ENCODE peak calls at places on chromosomes 1 and 21, in eight cellular contexts. One of them, this sample, is unnamed.
A peak's percentile ranks its signal among the peaks of the same experiment; 100 is the strongest.

GRCh38 chr1:63475761-63476160 is 47.3 kb downstream of the ITGB3BP start:
- DNase-seq in occipital lobe: no peak
- DNase-seq in NCI-H446: no peak
- DNase-seq in dorsolateral prefrontal cortex: no peak
- DNase-seq in GM13977: no peak
- DNase-seq in Kasumi-1: no peak
- DNase-seq in AG09309: no peak
- DNase-seq in lung: no peak
- DNase-seq in this sample: peak; percentile 10

GRCh38 chr1:229254910-229255541 is 15.9 kb upstream of the RAB4A start:
- DNase-seq in dorsolateral prefrontal cortex: peak; percentile 32
- DNase-seq in Kasumi-1: no peak
- DNase-seq in lung: no peak
- DNase-seq in NCI-H446: peak; percentile 57
- DNase-seq in GM13977: no peak
- DNase-seq in AG09309: no peak
- DNase-seq in occipital lobe: no peak
- DNase-seq in this sample: no peak

GRCh38 chr21:42164064-42164789 is 54.7 kb upstream of the ABCG1 start:
- DNase-seq in lung: peak; percentile 63
- DNase-seq in NCI-H446: no peak
- DNase-seq in AG09309: no peak
- DNase-seq in GM13977: peak; percentile 77
- DNase-seq in dorsolateral prefrontal cortex: peak; percentile 71
- DNase-seq in Kasumi-1: peak; percentile 33
- DNase-seq in occipital lobe: no peak
- DNase-seq in this sample: no peak

GRCh38 chr1:19390166-19390850 is 78.2 kb downstream of the SLC66A1 start:
- DNase-seq in occipital lobe: no peak
- DNase-seq in NCI-H446: no peak
- DNase-seq in lung: no peak
- DNase-seq in Kasumi-1: no peak
- DNase-seq in GM13977: no peak
- DNase-seq in dorsolateral prefrontal cortex: no peak
- DNase-seq in AG09309: no peak
- DNase-seq in this sample: no peak

GRCh38 chr1:2072109-2072806 is 22.0 kb downstream of the PRKCZ start:
- DNase-seq in GM13977: no peak
- DNase-seq in AG09309: no peak
- DNase-seq in occipital lobe: no peak
- DNase-seq in dorsolateral prefrontal cortex: no peak
- DNase-seq in NCI-H446: no peak
- DNase-seq in lung: no peak
- DNase-seq in Kasumi-1: no peak
- DNase-seq in this sample: no peak

GRCh38 chr1:207364622-207365021 is 43.1 kb downstream of the CD55 start:
- DNase-seq in lung: no peak
- DNase-seq in GM13977: no peak
- DNase-seq in Kasumi-1: no peak
- DNase-seq in AG09309: no peak
- DNase-seq in occipital lobe: no peak
- DNase-seq in NCI-H446: no peak
- DNase-seq in dorsolateral prefrontal cortex: no peak
- DNase-seq in this sample: no peak

GRCh38 chr1:223716302-223716862 is 4.0 kb downstream of the CAPN2 start:
- DNase-seq in occipital lobe: peak; percentile 35
- DNase-seq in Kasumi-1: peak; percentile 73
- DNase-seq in AG09309: no peak
- DNase-seq in dorsolateral prefrontal cortex: peak; percentile 39
- DNase-seq in GM13977: peak; percentile 39
- DNase-seq in lung: no peak
- DNase-seq in NCI-H446: no peak
- DNase-seq in this sample: no peak

GRCh38 chr1:192045038-192045575 is 113.2 kb upstream of the RGS18 start:
- DNase-seq in NCI-H446: no peak
- DNase-seq in dorsolateral prefrontal cortex: no peak
- DNase-seq in AG09309: no peak
- DNase-seq in GM13977: no peak
- DNase-seq in occipital lobe: no peak
- DNase-seq in Kasumi-1: peak; percentile 43
- DNase-seq in lung: no peak
- DNase-seq in this sample: no peak

GRCh38 chr1:173137116-173137515 is 70.0 kb downstream of the TNFSF4 start:
- DNase-seq in NCI-H446: no peak
- DNase-seq in GM13977: no peak
- DNase-seq in AG09309: no peak
- DNase-seq in Kasumi-1: no peak
- DNase-seq in dorsolateral prefrontal cortex: no peak
- DNase-seq in occipital lobe: no peak
- DNase-seq in lung: no peak
- DNase-seq in this sample: peak; percentile 46

GRCh38 chr21:45295576-45296365 is 8.1 kb upstream of the POFUT2 start:
- DNase-seq in occipital lobe: no peak
- DNase-seq in GM13977: no peak
- DNase-seq in dorsolateral prefrontal cortex: no peak
- DNase-seq in NCI-H446: no peak
- DNase-seq in Kasumi-1: no peak
- DNase-seq in lung: no peak
- DNase-seq in AG09309: peak; percentile 83
- DNase-seq in this sample: peak; percentile 91

GRCh38 chr1:65440322-65440864 is 19.9 kb downstream of the LEPR start:
- DNase-seq in GM13977: no peak
- DNase-seq in Kasumi-1: no peak
- DNase-seq in dorsolateral prefrontal cortex: no peak
- DNase-seq in occipital lobe: no peak
- DNase-seq in lung: no peak
- DNase-seq in NCI-H446: no peak
- DNase-seq in AG09309: no peak
- DNase-seq in this sample: no peak

GRCh38 chr1:238063454-238063853 is 172.7 kb upstream of the ZP4 start:
- DNase-seq in AG09309: peak; percentile 18
- DNase-seq in Kasumi-1: no peak
- DNase-seq in dorsolateral prefrontal cortex: no peak
- DNase-seq in NCI-H446: peak; percentile 91
- DNase-seq in GM13977: peak; percentile 6
- DNase-seq in lung: no peak
- DNase-seq in occipital lobe: no peak
- DNase-seq in this sample: peak; percentile 55

GRCh38 chr1:18348354-18348753 is 132.4 kb upstream of the KLHDC7A start:
- DNase-seq in GM13977: no peak
- DNase-seq in Kasumi-1: no peak
- DNase-seq in dorsolateral prefrontal cortex: no peak
- DNase-seq in NCI-H446: no peak
- DNase-seq in AG09309: no peak
- DNase-seq in occipital lobe: no peak
- DNase-seq in lung: no peak
- DNase-seq in this sample: no peak

GRCh38 chr1:165075725-165076370 is 280.7 kb downstream of the LMX1A start:
- DNase-seq in occipital lobe: no peak
- DNase-seq in NCI-H446: peak; percentile 36
- DNase-seq in GM13977: peak; percentile 5
- DNase-seq in AG09309: no peak
- DNase-seq in Kasumi-1: peak; percentile 28
- DNase-seq in lung: no peak
- DNase-seq in dorsolateral prefrontal cortex: no peak
- DNase-seq in this sample: peak; percentile 13

GRCh38 chr1:204828352-204828850 is 42.3 kb upstream of the NFASC start:
- DNase-seq in dorsolateral prefrontal cortex: peak; percentile 78
- DNase-seq in lung: no peak
- DNase-seq in NCI-H446: peak; percentile 83
- DNase-seq in occipital lobe: peak; percentile 85
- DNase-seq in Kasumi-1: no peak
- DNase-seq in GM13977: peak; percentile 62
- DNase-seq in AG09309: no peak
- DNase-seq in this sample: no peak

GRCh38 chr1:151920147-151920546 is 10.8 kb upstream of the THEM4 start:
- DNase-seq in lung: no peak
- DNase-seq in GM13977: no peak
- DNase-seq in AG09309: no peak
- DNase-seq in NCI-H446: no peak
- DNase-seq in dorsolateral prefrontal cortex: no peak
- DNase-seq in occipital lobe: no peak
- DNase-seq in Kasumi-1: no peak
- DNase-seq in this sample: no peak

This sample was measured in IMR-90.